ENCODE peak calls at places on chromosomes 11 and 22, in nine cellular contexts. A, X, C, U, E, B, Z, S and N are unnamed samples. For H3K9me3, the result is how much of the 10 kb centered on the place peaks cover.

GRCh38 chr11:8233691-8234424 is 29.8 kb downstream of the LMO1 start:
- DNase-seq in A (no peak), X (no peak), C (no peak), U (no peak), E (no peak), B (no peak), Z (peak), S (no peak), N (no peak)

GRCh38 chr11:7314811-7315604 is 63.3 kb downstream of the SYT9 start:
- DNase-seq in A (no peak), X (no peak), C (peak), U (no peak), E (no peak), B (no peak), Z (no peak), S (no peak), N (no peak)

GRCh38 chr11:129410561-129410960 is 34.9 kb downstream of the BARX2 start:
- DNase-seq in A (no peak), X (no peak), C (no peak), U (no peak), E (no peak), B (no peak), Z (no peak), S (no peak), N (no peak)

GRCh38 chr22:44666207-44666585 is 35.8 kb upstream of the PRR5 start:
- DNase-seq in A (no peak), X (no peak), C (no peak), U (no peak), E (no peak), B (no peak), Z (no peak), S (no peak), N (no peak)

GRCh38 chr22:22357024-22357868 is 112.7 kb downstream of the VPREB1 start:
- DNase-seq in A (peak), X (peak), C (peak), U (peak), E (peak), B (peak), Z (peak), S (peak), N (peak)

GRCh38 chr11:72591785-72592490 is 82.3 kb downstream of the PDE2A start:
- DNase-seq in A (no peak), X (peak), C (no peak), U (peak), E (peak), B (no peak), Z (no peak), S (no peak), N (no peak)

GRCh38 chr11:126423154-126423553 is 67.7 kb downstream of the ST3GAL4 start:
- DNase-seq in A (no peak), X (no peak), C (no peak), U (no peak), E (no peak), B (no peak), Z (no peak), S (no peak), N (no peak)

GRCh38 chr11:32874144-32874543 is 18.5 kb upstream of the QSER1 start:
- DNase-seq in A (no peak), X (no peak), C (peak), U (no peak), E (no peak), B (no peak), Z (peak), S (no peak), N (no peak)

GRCh38 chr11:14315130-14315529 is 43.9 kb downstream of the RRAS2 start:
- DNase-seq in A (no peak), X (no peak), C (no peak), U (no peak), E (no peak), B (no peak), Z (no peak), S (no peak), N (no peak)

GRCh38 chr22:46612341-46612903 is 7.8 kb upstream of the GRAMD4 start:
- DNase-seq in A (no peak), X (no peak), C (no peak), U (peak), E (no peak), B (no peak), Z (no peak), S (no peak), N (no peak)

GRCh38 chr22:46614070-46614931 is 5.9 kb upstream of the GRAMD4 start:
- DNase-seq in A (no peak), X (peak), C (no peak), U (peak), E (peak), B (no peak), Z (no peak), S (no peak), N (no peak)

GRCh38 chr22:46612904-46613605 is 7.1 kb upstream of the GRAMD4 start:
- DNase-seq in A (no peak), X (peak), C (no peak), U (no peak), E (peak), B (no peak), Z (no peak), S (no peak), N (no peak)

GRCh38 chr22:46611189-46611588 is 9.0 kb upstream of the GRAMD4 start:
- DNase-seq in A (no peak), X (no peak), C (no peak), U (no peak), E (no peak), B (no peak), Z (no peak), S (no peak), N (no peak)

DNA sequence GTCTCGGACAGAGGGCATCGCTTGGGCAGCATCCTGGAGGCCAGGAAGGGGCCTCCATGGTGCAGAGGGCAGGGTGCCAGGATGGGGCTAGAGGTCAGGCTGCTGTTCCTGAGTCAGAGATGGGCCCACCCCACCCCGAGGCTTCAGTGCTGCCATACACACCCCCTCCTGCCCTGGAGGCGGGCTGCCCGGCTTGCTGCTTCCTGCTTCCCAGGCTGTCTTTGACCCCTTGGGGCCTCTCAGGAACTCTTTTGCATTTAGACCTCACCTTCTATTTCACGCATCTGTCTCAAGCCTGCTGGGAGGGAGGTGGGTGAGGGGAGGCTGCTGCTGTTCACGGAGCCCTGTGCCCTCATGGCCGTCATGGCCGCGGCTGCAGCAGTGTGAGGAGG is 6.6 kb upstream of the GRAMD4 start:
- DNase-seq in A (no peak), X (no peak), C (peak), U (peak), E (peak), B (no peak), Z (no peak), S (no peak), N (no peak)
- H3K27ac ChIP-seq in A (no peak), X (no peak), C (no peak), U (peak), E (peak), B (no peak), Z (no peak), S (no peak), N (no peak)

DNA sequence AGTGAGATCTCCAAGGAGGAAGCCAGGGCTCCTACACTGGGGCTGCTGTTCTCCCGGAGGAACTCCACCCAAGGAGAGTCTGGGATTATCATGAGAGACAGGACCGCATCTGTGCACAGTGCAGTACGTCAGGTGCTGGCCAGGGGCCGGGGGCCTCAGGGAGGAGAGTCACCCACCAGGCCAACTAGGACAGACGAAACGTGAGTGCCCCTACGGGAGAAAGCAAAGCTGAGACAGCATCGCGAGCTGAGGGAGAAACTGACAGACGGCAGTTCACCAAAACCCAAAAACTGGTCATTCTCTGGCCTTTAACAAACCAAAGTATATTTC is 273.4 kb downstream of the BRD1 start:
- DNase-seq in A (no peak), X (no peak), C (no peak), U (no peak), E (no peak), B (no peak), Z (no peak), S (no peak), N (no peak)
- H3K9me3 ChIP-seq in A (under half), X (under half), C (under half), U (under half), E (under half), B (under half), Z (under half), S (half or more), N (under half)

GRCh38 chr11:16356057-16356750 is at the start of gene SOX6:
- DNase-seq in A (no peak), X (no peak), C (peak), U (no peak), E (no peak), B (no peak), Z (no peak), S (no peak), N (peak)
- H3K27ac ChIP-seq in A (no peak), X (no peak), C (peak), U (no peak), E (no peak), B (no peak), Z (no peak), S (no peak), N (peak)

GRCh38 chr11:91310085-91310484 is 914.5 kb upstream of the FAT3 start:
- DNase-seq in A (no peak), X (no peak), C (no peak), U (no peak), E (no peak), B (no peak), Z (no peak), S (no peak), N (no peak)
- H3K9me3 ChIP-seq in A (under half), X (under half), C (under half), U (under half), E (under half), B (under half), Z (under half), S (under half), N (under half)

GRCh38 chr11:17388609-17389204 is at the start of gene KCNJ11:
- DNase-seq in A (no peak), X (peak), C (peak), U (no peak), E (no peak), B (no peak), Z (no peak), S (no peak), N (no peak)
- H3K27ac ChIP-seq in A (no peak), X (no peak), C (no peak), U (peak), E (no peak), B (peak), Z (no peak), S (no peak), N (no peak)

DNA sequence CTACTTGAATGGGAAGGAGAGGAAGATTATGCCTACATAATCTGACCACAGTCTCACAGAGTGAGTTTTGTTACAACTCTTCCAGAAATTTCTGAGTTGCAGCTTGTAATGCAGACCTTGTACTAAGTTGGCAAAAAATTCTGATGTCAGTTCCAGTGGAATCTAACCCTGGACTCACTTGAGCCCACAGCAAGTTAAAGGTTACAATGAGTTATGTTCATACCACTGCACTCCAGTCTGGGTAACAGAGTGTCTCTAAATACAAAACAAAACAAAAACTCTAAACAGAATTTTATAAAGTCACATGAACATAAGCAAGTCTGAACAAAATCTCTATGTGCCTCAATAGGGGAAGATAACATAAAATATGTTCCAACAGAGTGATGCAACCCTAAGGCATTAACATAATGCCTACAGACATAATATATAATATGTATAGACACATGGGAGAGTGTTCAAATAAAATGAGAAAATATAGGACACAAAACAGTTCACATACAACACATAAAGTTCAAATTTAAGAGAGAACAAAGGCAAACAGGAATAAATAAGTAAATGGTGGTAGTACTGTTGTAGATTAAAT is 1.1 kb downstream of the GLYAT start:
- DNase-seq in A (no peak), X (no peak), C (no peak), U (no peak), E (no peak), B (no peak), Z (no peak), S (no peak), N (peak)
- H3K9me3 ChIP-seq in A (under half), X (under half), C (half or more), U (under half), E (under half), B (under half), Z (under half), S (under half), N (under half)

GRCh38 chr11:73851046-73851764 is 25.4 kb downstream of the COA4 start:
- DNase-seq in A (no peak), X (no peak), C (no peak), U (no peak), E (no peak), B (no peak), Z (no peak), S (no peak), N (no peak)
- H3K27ac ChIP-seq in A (no peak), X (no peak), C (no peak), U (no peak), E (no peak), B (no peak), Z (no peak), S (no peak), N (no peak)